ENCODE peak calls at places on chromosomes 5 and 9, in eight cellular contexts. V is posterior cingulate gyrus, G is NCI-H1105 treated with DMSO at 0.1 percent for 48 hours, N is lower lobe of right lung, X is iPS DF 19.7, C is M059J, D is endothelial cell, I is lung microvascular endothelial cell. E is an unnamed sample.

GRCh38 chr5:150302301-150303069 is at the start of gene ARSI:
- DNase-seq in V (no peak), G (no peak), N (no peak), X (peak; percentile 38), C (peak; percentile 73), D (peak; percentile 60), I (peak; percentile 27), E (no peak)

GRCh38 chr5:119063579-119064379 is 7.1 kb upstream of the DMXL1 start:
- DNase-seq in V (no peak), G (no peak), N (no peak), X (no peak), C (peak; percentile 54), D (no peak), I (no peak), E (no peak)

GRCh38 chr9:78622131-78622530 is 325.2 kb downstream of the PSAT1 start:
- DNase-seq in V (no peak), G (no peak), N (no peak), X (no peak), C (peak; percentile 87), D (no peak), I (no peak), E (no peak)

GRCh38 chr5:14143843-14144585 is 872 bp downstream of the TRIO start:
- DNase-seq in V (peak; percentile 18), G (peak; percentile 32), N (peak; percentile 77), X (no peak), C (peak; percentile 32), D (peak; percentile 43), I (peak; percentile 54), E (peak; percentile 50)

GRCh38 chr9:116151966-116152381 is 1.6 kb upstream of the PAPPA start:
- DNase-seq in V (no peak), G (no peak), N (no peak), X (no peak), C (peak; percentile 59), D (no peak), I (no peak), E (no peak)

GRCh38 chr5:132788508-132788907 is 11.5 kb upstream of the SEPTIN8 start:
- DNase-seq in V (no peak), G (no peak), N (no peak), X (no peak), C (no peak), D (no peak), I (no peak), E (no peak)

GRCh38 chr9:131100445-131100844 is 4.1 kb downstream of the AIF1L start:
- DNase-seq in V (no peak), G (no peak), N (no peak), X (no peak), C (peak; percentile 24), D (no peak), I (no peak), E (no peak)

GRCh38 chr9:110928604-110929003 is 109.7 kb downstream of the LPAR1 start:
- DNase-seq in V (no peak), G (no peak), N (no peak), X (no peak), C (no peak), D (no peak), I (no peak), E (no peak)

GRCh38 chr5:122501087-122501435 is 189.0 kb downstream of the SNCAIP start:
- DNase-seq in V (no peak), G (no peak), N (no peak), X (no peak), C (no peak), D (no peak), I (no peak), E (no peak)

GRCh38 chr9:68653141-68653595 is 51.9 kb upstream of the PIP5K1B start:
- DNase-seq in V (no peak), G (no peak), N (no peak), X (no peak), C (no peak), D (no peak), I (no peak), E (no peak)

GRCh38 chr9:135988493-135988892 is 27.3 kb upstream of the UBAC1 start:
- DNase-seq in V (no peak), G (no peak), N (no peak), X (no peak), C (no peak), D (no peak), I (no peak), E (no peak)

GRCh38 chr9:112299514-112299913 is 33.9 kb downstream of the PTBP3 start:
- DNase-seq in V (no peak), G (no peak), N (no peak), X (no peak), C (peak; percentile 44), D (no peak), I (peak; percentile 75), E (no peak)

GRCh38 chr5:168370826-168371225 is 79.4 kb downstream of the WWC1 start:
- DNase-seq in V (no peak), G (no peak), N (no peak), X (no peak), C (no peak), D (no peak), I (no peak), E (no peak)

E was measured in NCI-H146.